ENCODE peak calls at places on chromosomes 7 and 10, in seven cellular contexts. X is IMR-90, P is upper lobe of left lung, H is pancreas, D is stomach, S is body of pancreas, F is H1. O is an unnamed sample.
A peak's percentile ranks its signal among the peaks of the same experiment; 100 is the strongest.

GRCh38 chr7:98107313-98107691 is 640 bp downstream of the LMTK2 start:
- DNase-seq in X (no peak), D (peak; percentile 28), F (no peak), S (peak; percentile 42), H (no peak), P (no peak), O (no peak)

GRCh38 chr7:27965650-27966049 is 214.9 kb downstream of the JAZF1 start:
- DNase-seq in S (no peak), P (no peak), F (no peak), H (no peak), D (no peak), X (peak; percentile 7), O (no peak)

GRCh38 chr10:18308600-18308999 is 168.4 kb downstream of the CACNB2 start:
- DNase-seq in D (no peak), P (no peak), H (no peak), X (no peak), S (no peak), F (no peak), O (no peak)

GRCh38 chr7:132590162-132590561 is 13.9 kb upstream of the PLXNA4 start:
- DNase-seq in P (no peak), X (no peak), D (no peak), F (no peak), S (no peak), H (no peak), O (no peak)

GRCh38 chr10:30861217-30861616 is 170.4 kb downstream of the ZNF438 start:
- DNase-seq in P (no peak), X (no peak), F (no peak), H (no peak), S (no peak), D (no peak), O (no peak)

GRCh38 chr7:44051611-44052220 is 7.2 kb downstream of the DBNL start:
- DNase-seq in F (no peak), D (no peak), S (no peak), X (no peak), P (peak; percentile 4), H (no peak), O (no peak)

GRCh38 chr10:52400564-52400963 is 86.5 kb downstream of the DKK1 start:
- DNase-seq in X (peak; percentile 50), F (no peak), H (no peak), S (no peak), P (no peak), D (no peak), O (no peak)

GRCh38 chr10:79127151-79127961 is 58.6 kb downstream of the ZMIZ1 start:
- DNase-seq in P (peak; percentile 98), D (peak; percentile 97), S (peak; percentile 98), H (peak; percentile 96), X (peak; percentile 86), F (no peak), O (peak; percentile 72)

GRCh38 chr7:54963155-54963554 is 55.7 kb upstream of the EGFR start:
- DNase-seq in H (no peak), F (no peak), D (no peak), S (peak; percentile 20), P (no peak), X (no peak), O (no peak)

GRCh38 chr10:52752801-52753437 is 19.7 kb downstream of the MBL2 start:
- DNase-seq in P (no peak), D (no peak), X (no peak), F (no peak), H (no peak), S (no peak), O (no peak)

GRCh38 chr10:110511734-110512449 is 14.2 kb downstream of the DUSP5 start:
- DNase-seq in S (no peak), H (no peak), D (no peak), P (no peak), F (no peak), X (no peak), O (no peak)

GRCh38 chr7:81693080-81693479 is 76.8 kb downstream of the HGF start:
- DNase-seq in D (no peak), H (no peak), F (no peak), P (no peak), S (no peak), X (no peak), O (no peak)

GRCh38 chr7:142943706-142944268 is 4.5 kb downstream of the LLCFC1 start:
- DNase-seq in D (no peak), F (no peak), X (no peak), P (no peak), S (no peak), H (no peak), O (no peak)

GRCh38 chr7:47308808-47309207 is 273.1 kb downstream of the TNS3 start:
- DNase-seq in X (no peak), D (no peak), F (peak; percentile 17), P (no peak), S (no peak), H (no peak), O (no peak)

GRCh38 chr7:44224216-44224950 is 23.6 kb downstream of the YKT6 start:
- DNase-seq in H (peak; percentile 79), X (no peak), F (no peak), P (no peak), D (no peak), S (peak; percentile 94), O (peak; percentile 6)

GRCh38 chr7:111752022-111752582 is 189.8 kb upstream of the IMMP2L start:
- DNase-seq in D (peak; percentile 43), X (peak; percentile 44), S (peak; percentile 54), F (peak; percentile 86), P (peak; percentile 60), H (peak; percentile 48), O (peak; percentile 52)

GRCh38 chr7:30180718-30181117 is 45.9 kb downstream of the MTURN start:
- DNase-seq in F (no peak), H (no peak), S (no peak), X (no peak), D (no peak), P (no peak), O (no peak)

GRCh38 chr7:133853706-133854276 is 273.3 kb upstream of the LRGUK start:
- DNase-seq in S (peak; percentile 53), D (peak; percentile 32), P (peak; percentile 32), X (peak; percentile 90), F (peak; percentile 71), H (peak; percentile 45), O (no peak)

GRCh38 chr10:986137-986825 is 2.0 kb upstream of the GTPBP4 start:
- DNase-seq in F (no peak), S (peak; percentile 25), D (peak; percentile 86), P (peak; percentile 91), H (no peak), X (peak; percentile 79), O (no peak)

GRCh38 chr7:66629222-66629658 is 559 bp downstream of the KCTD7 start:
- DNase-seq in H (no peak), F (no peak), X (no peak), S (no peak), D (peak; percentile 27), P (no peak), O (no peak)

GRCh38 chr10:1035201-1035600 is 9.5 kb upstream of the IDI2 start:
- DNase-seq in H (no peak), F (no peak), D (no peak), P (no peak), S (no peak), X (no peak), O (no peak)

GRCh38 chr10:131655101-131655849 is 245.5 kb upstream of the PPP2R2D start:
- DNase-seq in H (peak; percentile 7), F (peak; percentile 48), X (no peak), P (no peak), S (no peak), D (peak; percentile 25), O (no peak)

GRCh38 chr7:5679047-5679740 is 102.3 kb downstream of the RNF216 start:
- DNase-seq in F (no peak), P (no peak), X (no peak), D (no peak), H (no peak), S (no peak), O (no peak)
- H3K4me1 ChIP-seq in F (peaks cover 14% of the 10 kb centered on the region), P (peaks cover 48% of the 10 kb centered on the region), X (peaks cover 19% of the 10 kb centered on the region), D (peaks cover 86% of the 10 kb centered on the region), H (no peaks in the 10 kb centered on the region), S (no peaks in the 10 kb centered on the region), O (peaks cover 79% of the 10 kb centered on the region)

DNA sequence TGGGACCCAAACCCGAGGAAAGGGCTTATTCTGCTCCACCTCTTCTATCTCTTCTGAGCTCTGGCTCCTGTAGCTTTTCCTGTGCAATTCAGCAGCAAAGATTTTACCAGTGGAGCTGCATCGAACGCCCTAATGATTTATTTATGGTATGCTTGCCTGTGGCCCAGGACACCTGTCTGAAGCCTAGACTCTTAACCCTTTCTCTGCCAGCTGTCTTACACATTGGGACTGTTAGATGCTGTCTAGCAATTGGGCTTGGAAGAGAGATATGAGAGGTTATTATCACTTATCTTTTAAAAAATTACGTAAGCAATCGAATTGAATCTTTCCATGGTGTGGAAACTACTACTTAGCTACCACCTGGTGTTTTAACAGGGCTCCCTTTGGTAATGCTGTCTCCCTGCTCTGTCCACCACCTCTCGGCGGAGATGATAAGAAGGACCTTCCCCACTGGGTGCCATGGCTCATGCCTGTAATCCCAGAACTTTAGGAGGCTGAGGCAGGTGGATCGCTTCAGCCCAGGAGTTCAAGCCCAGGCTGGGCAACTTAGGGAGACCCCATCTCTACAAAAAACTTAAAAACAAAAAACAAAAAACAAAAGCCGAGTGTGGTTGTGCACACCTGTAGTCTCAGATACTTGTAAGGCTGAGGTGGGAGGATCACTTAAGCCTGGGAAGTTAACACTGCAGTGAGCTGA is 8.8 kb downstream of the ACSL5 start:
- DNase-seq in F (no peak), H (no peak), S (no peak), D (no peak), X (no peak), P (no peak), O (no peak)
- H3K27ac ChIP-seq in F (no peak overlapping the region), H (no peak overlapping the region), S (no peak overlapping the region), D (no peak overlapping the region), X (no peak overlapping the region), P (no peak overlapping the region), O (no peak overlapping the region)

GRCh38 chr10:63240807-63241206 is 107.7 kb downstream of the NRBF2 start:
- DNase-seq in F (no peak), S (no peak), H (no peak), X (no peak), D (no peak), P (no peak), O (no peak)
- H3K4me1 ChIP-seq in F (peaks cover 7% of the 10 kb centered on the region), S (peaks cover 20% of the 10 kb centered on the region), H (peaks cover 11% of the 10 kb centered on the region), X (peaks cover 11% of the 10 kb centered on the region), D (peaks cover 76% of the 10 kb centered on the region), P (peaks cover 57% of the 10 kb centered on the region), O (peaks cover 20% of the 10 kb centered on the region)

GRCh38 chr7:108045669-108046068 is 42.7 kb upstream of the LAMB1 start:
- DNase-seq in P (no peak), S (no peak), H (no peak), X (peak; percentile 56), F (no peak), D (no peak), O (no peak)
- H3K27ac ChIP-seq in P (no peak overlapping the region), S (no peak overlapping the region), H (no peak overlapping the region), X (no peak overlapping the region), F (no peak overlapping the region), D (no peak overlapping the region), O (no peak overlapping the region)

GRCh38 chr10:59879363-59879935 is 26.9 kb downstream of the CCDC6 start:
- DNase-seq in D (no peak), F (no peak), S (no peak), X (no peak), P (no peak), H (no peak), O (no peak)
- H3K4me1 ChIP-seq in D (peaks cover 69% of the 10 kb centered on the region), F (peaks cover 10% of the 10 kb centered on the region), S (peaks cover 56% of the 10 kb centered on the region), X (no peaks in the 10 kb centered on the region), P (peaks cover 37% of the 10 kb centered on the region), H (peaks cover 7% of the 10 kb centered on the region), O (peaks cover 41% of the 10 kb centered on the region)

DNA sequence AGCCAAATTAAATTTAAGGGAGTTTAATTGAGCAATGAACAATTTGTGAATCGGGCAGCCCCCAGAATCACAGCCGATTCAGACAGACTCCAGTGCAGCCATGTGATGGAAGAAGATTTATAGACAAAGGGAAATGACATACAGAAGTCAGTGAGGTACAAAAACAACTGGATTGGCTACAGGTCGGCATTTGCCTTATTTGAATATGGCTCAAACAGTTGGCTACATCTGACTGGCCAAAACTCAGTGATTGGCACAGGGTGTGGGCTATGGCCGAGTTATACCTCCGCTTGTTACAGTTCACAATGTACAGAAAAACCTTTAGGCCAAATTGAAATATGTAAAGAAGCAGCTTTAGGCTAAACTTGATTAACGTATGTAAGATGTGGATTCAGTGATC is 30.8 kb upstream of the EIF4H start:
- DNase-seq in S (no peak), F (no peak), H (no peak), D (no peak), X (no peak), P (no peak), O (no peak)
- H3K27ac ChIP-seq in S (no peak overlapping the region), F (no peak overlapping the region), H (no peak overlapping the region), D (no peak overlapping the region), X (no peak overlapping the region), P (no peak overlapping the region), O (no peak overlapping the region)

O was measured in heart right ventricle.